ENCODE peak calls at places on chromosomes 1 and 21, in eight cellular contexts. V is body of pancreas, K is IMR-90, Q is GM12878, I is fibroblast of pulmonary artery, U is lower lobe of right lung, B is cardiac muscle cell, O is OCI-LY7. R is an unnamed sample.

GRCh38 chr1:35591211-35591610 is 18.1 kb downstream of the TFAP2E start:
- DNase-seq in V (no peak), K (no peak), Q (no peak), I (no peak), U (no peak), B (no peak), O (no peak), R (no peak)

GRCh38 chr1:22104865-22105437 is 37.9 kb downstream of the WNT4 start:
- DNase-seq in V (no peak), K (no peak), Q (no peak), I (no peak), U (no peak), B (no peak), O (no peak), R (no peak)

GRCh38 chr1:21778405-21778727 is 4.6 kb downstream of the USP48 start:
- DNase-seq in V (no peak), K (no peak), Q (no peak), I (no peak), U (no peak), B (no peak), O (no peak), R (no peak)

GRCh38 chr1:110443393-110443918 is 7.5 kb upstream of the PROK1 start:
- DNase-seq in V (no peak), K (no peak), Q (no peak), I (peak), U (no peak), B (no peak), O (no peak), R (no peak)

GRCh38 chr1:215793210-215793609 is 226.1 kb downstream of the KCTD3 start:
- DNase-seq in V (no peak), K (peak), Q (no peak), I (peak), U (no peak), B (no peak), O (no peak), R (peak)

GRCh38 chr1:26820784-26821269 is 5.7 kb upstream of the ZDHHC18 start:
- DNase-seq in V (no peak), K (no peak), Q (peak), I (no peak), U (no peak), B (no peak), O (peak), R (no peak)

GRCh38 chr1:168235548-168235885 is 9.7 kb downstream of the SFT2D2 start:
- DNase-seq in V (no peak), K (no peak), Q (no peak), I (no peak), U (no peak), B (no peak), O (no peak), R (no peak)

GRCh38 chr1:235056937-235057336 is 71.7 kb downstream of the TOMM20 start:
- DNase-seq in V (no peak), K (no peak), Q (no peak), I (no peak), U (peak), B (no peak), O (no peak), R (peak)

GRCh38 chr1:212186427-212187207 is 98.6 kb upstream of the PPP2R5A start:
- DNase-seq in V (peak), K (no peak), Q (peak), I (peak), U (no peak), B (no peak), O (peak), R (peak)

GRCh38 chr1:60875139-60875538 is 207.2 kb upstream of the NFIA start:
- DNase-seq in V (no peak), K (no peak), Q (no peak), I (peak), U (no peak), B (no peak), O (no peak), R (peak)

GRCh38 chr1:51548986-51549619 is 30.0 kb upstream of the EPS15 start:
- DNase-seq in V (no peak), K (no peak), Q (no peak), I (no peak), U (no peak), B (no peak), O (peak), R (no peak)

GRCh38 chr1:186026946-186027345 is 292.8 kb downstream of the HMCN1 start:
- DNase-seq in V (no peak), K (peak), Q (no peak), I (no peak), U (no peak), B (no peak), O (no peak), R (no peak)

GRCh38 chr1:56688522-56689026 is 43.5 kb downstream of the PRKAA2 start:
- DNase-seq in V (no peak), K (peak), Q (peak), I (peak), U (no peak), B (no peak), O (no peak), R (peak)

GRCh38 chr1:153277852-153278251 is 18.4 kb downstream of the LORICRIN start:
- DNase-seq in V (no peak), K (no peak), Q (no peak), I (no peak), U (no peak), B (no peak), O (peak), R (peak)

GRCh38 chr1:114854693-114855320 is at the start of gene SYCP1:
- DNase-seq in V (no peak), K (no peak), Q (no peak), I (no peak), U (no peak), B (no peak), O (no peak), R (no peak)

GRCh38 chr1:62599044-62599443 is 1.7 kb downstream of the ANGPTL3 start:
- DNase-seq in V (no peak), K (peak), Q (no peak), I (peak), U (no peak), B (no peak), O (no peak), R (peak)

GRCh38 chr1:116359060-116359830 is 13.8 kb upstream of the ATP1A1 start:
- DNase-seq in V (no peak), K (no peak), Q (no peak), I (peak), U (no peak), B (no peak), O (no peak), R (peak)

GRCh38 chr1:15271196-15271595 is 24.2 kb downstream of the FHAD1 start:
- DNase-seq in V (no peak), K (no peak), Q (no peak), I (no peak), U (no peak), B (no peak), O (no peak), R (no peak)

DNA sequence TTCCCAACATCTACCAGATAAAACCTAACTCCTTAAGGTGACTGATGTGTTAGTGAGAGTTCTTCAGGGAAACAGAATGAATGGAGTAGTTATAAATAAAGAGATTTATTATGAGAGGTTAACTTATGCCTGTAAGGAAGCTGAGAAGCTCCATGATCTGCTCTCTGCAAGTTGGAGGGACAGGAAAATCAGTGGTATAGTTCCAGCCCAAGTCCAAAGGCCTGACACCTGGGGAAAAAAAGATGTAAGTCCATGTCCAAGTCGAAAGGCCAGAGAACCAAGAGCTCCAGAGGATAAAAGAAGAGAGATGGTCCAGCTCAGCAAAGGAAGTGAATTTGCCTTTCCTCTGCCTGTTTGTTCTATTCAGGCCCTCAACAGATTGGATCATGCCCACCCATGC is 27.1 kb downstream of the KRTAP24-1 start:
- DNase-seq in V (no peak), K (no peak), Q (no peak), I (no peak), U (no peak), B (no peak), O (no peak), R (no peak)
- H3K4me3 ChIP-seq in V (no peak), K (no peak), Q (no peak), I (no peak), U (no peak), B (no peak), O (no peak), R (no peak)

GRCh38 chr1:152047954-152048640 is 11.3 kb upstream of the S100A11 start:
- DNase-seq in V (peak), K (peak), Q (peak), I (peak), U (peak), B (peak), O (peak), R (peak)
- TF ChIP-seq CTCF in V (peak), K (peak), Q (peak), I (peak), U (peak), B (peak), O (peak), R (peak)

GRCh38 chr1:203076031-203076511 is 9.7 kb downstream of the MYOG start:
- DNase-seq in V (peak), K (no peak), Q (no peak), I (no peak), U (no peak), B (no peak), O (no peak), R (no peak)
- H3K4me3 ChIP-seq in V (no peak), K (no peak), Q (no peak), I (no peak), U (peak), B (no peak), O (no peak), R (no peak)

DNA sequence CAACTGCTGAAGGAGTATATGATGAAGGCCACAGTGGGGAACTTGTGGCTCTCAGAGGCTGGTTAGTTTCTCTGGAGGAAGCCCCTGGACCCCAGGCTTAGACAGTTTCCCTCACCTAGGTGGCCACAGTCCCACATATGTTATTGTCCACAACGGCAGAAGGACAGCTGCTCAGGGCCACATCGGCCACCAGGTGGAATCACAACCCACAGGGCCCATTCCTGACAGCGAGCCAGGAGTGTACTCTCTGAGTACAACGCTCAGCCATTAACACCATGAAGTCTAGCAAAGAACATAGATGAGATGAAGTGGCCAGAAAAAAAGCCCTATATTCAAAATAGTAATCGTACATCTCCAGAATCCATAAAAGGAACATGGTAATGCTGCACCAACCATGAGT is 383.1 kb downstream of the HHAT start:
- DNase-seq in V (peak), K (no peak), Q (no peak), I (no peak), U (no peak), B (peak), O (no peak), R (no peak)
- TF ChIP-seq CTCF in V (peak), K (no peak), Q (no peak), I (no peak), U (no peak), B (no peak), O (no peak), R (no peak)

GRCh38 chr1:207644852-207645631 is at the start of gene CR1L:
- DNase-seq in V (peak), K (peak), Q (no peak), I (peak), U (peak), B (peak), O (no peak), R (peak)

GRCh38 chr1:207647966-207648906 is 3.3 kb downstream of the CR1L start:
- DNase-seq in V (no peak), K (no peak), Q (no peak), I (no peak), U (no peak), B (no peak), O (no peak), R (no peak)

GRCh38 chr1:207644479-207644851 is 468 bp upstream of the CR1L start:
- DNase-seq in V (no peak), K (no peak), Q (no peak), I (no peak), U (no peak), B (no peak), O (no peak), R (no peak)

GRCh38 chr1:207646891-207647290 is 2.0 kb downstream of the CR1L start:
- DNase-seq in V (no peak), K (no peak), Q (no peak), I (no peak), U (no peak), B (no peak), O (no peak), R (no peak)

GRCh38 chr1:207645632-207646081 is 724 bp downstream of the CR1L start:
- DNase-seq in V (no peak), K (no peak), Q (no peak), I (no peak), U (no peak), B (no peak), O (no peak), R (no peak)
- H3K4me3 ChIP-seq in V (no peak), K (no peak), Q (no peak), I (peak), U (peak), B (peak), O (peak), R (no peak)

R was measured in bronchial epithelial cell.